ENCODE peak calls at places on chromosomes 4 and X, in ten cellular contexts. Q is aorta; C is AG09309; G is nucleus accumbens; Y is NCI-H1436; A is GM23248; K is lung microvascular endothelial cell; R is activated naive CD4-positive, alpha-beta T cell treated with anti-CD3 and anti-CD28 coated beads for 36 hours; Z is ELR; T is A549. I is an unnamed sample.

GRCh38 chr4:56315041-56315440 is 72.2 kb downstream of the AASDH start:
- DNase-seq in Q (no peak), C (no peak), G (no peak), Y (no peak), A (no peak), K (no peak), R (no peak), Z (no peak), T (no peak), I (no peak)

GRCh38 chr4:156169011-156169410 is 215.3 kb upstream of the CTSO start:
- DNase-seq in Q (peak), C (peak), G (no peak), Y (peak), A (peak), K (peak), R (no peak), Z (peak), T (peak), I (peak)

GRCh38 chrX:134623293-134624045 is 34.8 kb downstream of the PLAC1 start:
- DNase-seq in Q (no peak), C (no peak), G (no peak), Y (no peak), A (no peak), K (peak), R (no peak), Z (peak), T (no peak), I (no peak)

GRCh38 chr4:112516401-112517066 is 554 bp upstream of the NEUROG2 start:
- DNase-seq in Q (no peak), C (no peak), G (no peak), Y (no peak), A (no peak), K (peak), R (peak), Z (peak), T (no peak), I (no peak)

GRCh38 chr4:176187610-176188009 is 7.8 kb downstream of the SPATA4 start:
- DNase-seq in Q (no peak), C (no peak), G (no peak), Y (no peak), A (peak), K (no peak), R (no peak), Z (peak), T (no peak), I (peak)

GRCh38 chrX:19178402-19178801 is 56.1 kb upstream of the ADGRG2 start:
- DNase-seq in Q (no peak), C (no peak), G (no peak), Y (no peak), A (no peak), K (no peak), R (no peak), Z (no peak), T (no peak), I (no peak)

GRCh38 chr4:17165256-17165655 is 266.8 kb upstream of the LDB2 start:
- DNase-seq in Q (no peak), C (no peak), G (no peak), Y (no peak), A (peak), K (no peak), R (no peak), Z (no peak), T (no peak), I (no peak)

GRCh38 chr4:158079661-158080060 is 93.2 kb downstream of the GASK1B start:
- DNase-seq in Q (no peak), C (no peak), G (no peak), Y (no peak), A (peak), K (no peak), R (no peak), Z (no peak), T (no peak), I (no peak)

GRCh38 chrX:22666441-22666840 is 333.3 kb upstream of the DDX53 start:
- DNase-seq in Q (no peak), C (no peak), G (peak), Y (no peak), A (peak), K (peak), R (peak), Z (peak), T (peak), I (peak)

GRCh38 chr4:152024881-152025280 is 264.1 kb upstream of the GATB start:
- DNase-seq in Q (no peak), C (no peak), G (no peak), Y (no peak), A (no peak), K (no peak), R (no peak), Z (no peak), T (no peak), I (no peak)

GRCh38 chrX:47697171-47697570 is 38.2 kb upstream of the UXT start:
- DNase-seq in Q (no peak), C (no peak), G (no peak), Y (no peak), A (peak), K (no peak), R (no peak), Z (peak), T (no peak), I (no peak)

GRCh38 chr4:147110968-147111367 is 165.3 kb upstream of the TTC29 start:
- DNase-seq in Q (no peak), C (no peak), G (no peak), Y (no peak), A (peak), K (peak), R (no peak), Z (peak), T (no peak), I (no peak)

GRCh38 chrX:37380920-37381319 is 31.8 kb downstream of the PRRG1 start:
- DNase-seq in Q (no peak), C (no peak), G (no peak), Y (no peak), A (peak), K (peak), R (no peak), Z (peak), T (peak), I (peak)

GRCh38 chr4:124096290-124096689 is 616.2 kb downstream of the ANKRD50 start:
- DNase-seq in Q (no peak), C (no peak), G (no peak), Y (no peak), A (no peak), K (no peak), R (no peak), Z (no peak), T (no peak), I (no peak)

GRCh38 chr4:62145276-62145675 is 945.1 kb downstream of the ADGRL3 start:
- DNase-seq in Q (no peak), C (no peak), G (no peak), Y (no peak), A (no peak), K (no peak), R (no peak), Z (no peak), T (no peak), I (no peak)

GRCh38 chr4:55475394-55476243 is 71.1 kb downstream of the CLOCK start:
- DNase-seq in Q (no peak), C (peak), G (no peak), Y (no peak), A (peak), K (peak), R (peak), Z (peak), T (no peak), I (peak)

GRCh38 chrX:149704664-149705063 is 7.2 kb upstream of the MAGEA11 start:
- DNase-seq in Q (no peak), C (no peak), G (no peak), Y (no peak), A (no peak), K (no peak), R (no peak), Z (no peak), T (no peak), I (no peak)

GRCh38 chrX:7330551-7330950 is 182.6 kb upstream of the PUDP start:
- DNase-seq in Q (no peak), C (no peak), G (no peak), Y (no peak), A (peak), K (no peak), R (no peak), Z (no peak), T (no peak), I (no peak)

GRCh38 chr4:53314257-53314656 is 51.6 kb downstream of the SCFD2 start:
- DNase-seq in Q (no peak), C (no peak), G (no peak), Y (no peak), A (no peak), K (no peak), R (no peak), Z (no peak), T (no peak), I (no peak)

GRCh38 chr4:181008164-181008563 is 1235.0 kb upstream of the TENM3 start:
- DNase-seq in Q (no peak), C (no peak), G (no peak), Y (no peak), A (no peak), K (no peak), R (no peak), Z (peak), T (peak), I (no peak)

GRCh38 chrX:153327561-153327960 is 6.0 kb upstream of the PNMA6F start:
- DNase-seq in Q (no peak), C (no peak), G (no peak), Y (no peak), A (no peak), K (no peak), R (no peak), Z (no peak), T (no peak), I (no peak)

GRCh38 chr4:123618606-123619005 is 222.0 kb downstream of the SPRY1 start:
- DNase-seq in Q (no peak), C (no peak), G (no peak), Y (no peak), A (no peak), K (no peak), R (no peak), Z (no peak), T (no peak), I (no peak)

I was measured in RKO.